ENCODE peak calls at places on chromosomes 6 and 20, in five cellular contexts. M, R, K, T and V are unnamed samples.

GRCh38 chr6:137304020-137304780 is 85.0 kb upstream of the IFNGR1 start:
- DNase-seq in M (no peak), R (no peak), K (no peak), T (no peak), V (no peak)

GRCh38 chr20:62969939-62970306 is 17.4 kb downstream of the SLC17A9 start:
- DNase-seq in M (no peak), R (no peak), K (no peak), T (no peak), V (no peak)

GRCh38 chr20:40953856-40954255 is 74.8 kb upstream of the TOP1 start:
- DNase-seq in M (no peak), R (no peak), K (peak; percentile 70), T (no peak), V (peak; percentile 74)

GRCh38 chr6:41941280-41942044 is at the start of gene CCND3:
- DNase-seq in M (peak; percentile 97), R (peak; percentile 88), K (peak; percentile 98), T (peak; percentile 97), V (peak; percentile 92)

GRCh38 chr6:47321582-47321981 is 11.9 kb upstream of the TNFRSF21 start:
- DNase-seq in M (no peak), R (no peak), K (no peak), T (no peak), V (peak; percentile 34)

GRCh38 chr20:47125553-47126373 is 230.7 kb downstream of the ZMYND8 start:
- DNase-seq in M (no peak), R (no peak), K (peak; percentile 11), T (no peak), V (peak; percentile 55)

GRCh38 chr6:32852844-32853540 is 512 bp downstream of the TAP1 start:
- DNase-seq in M (peak; percentile 76), R (peak; percentile 19), K (peak; percentile 67), T (peak; percentile 88), V (peak; percentile 39)

GRCh38 chr20:14561733-14562132 is 224.3 kb upstream of the FLRT3 start:
- DNase-seq in M (no peak), R (no peak), K (peak; percentile 61), T (no peak), V (peak; percentile 63)

GRCh38 chr6:137541531-137541930 is 47.3 kb upstream of the OLIG3 start:
- DNase-seq in M (no peak), R (no peak), K (no peak), T (no peak), V (no peak)

GRCh38 chr6:156780117-156780641 is 3.0 kb downstream of the ARID1B start:
- DNase-seq in M (no peak), R (peak; percentile 78), K (peak; percentile 92), T (no peak), V (peak; percentile 98)

GRCh38 chr6:65927141-65927540 is 220.1 kb upstream of the EYS start:
- DNase-seq in M (no peak), R (no peak), K (no peak), T (no peak), V (no peak)

GRCh38 chr20:33042430-33042829 is 11.0 kb downstream of the BPIFB6 start:
- DNase-seq in M (no peak), R (no peak), K (no peak), T (no peak), V (no peak)

GRCh38 chr6:44730771-44731391 is 343.4 kb downstream of the CDC5L start:
- DNase-seq in M (no peak), R (no peak), K (no peak), T (no peak), V (peak; percentile 87)

GRCh38 chr20:1566701-1567100 is 9.2 kb upstream of the SIRPD start:
- DNase-seq in M (no peak), R (no peak), K (peak; percentile 70), T (no peak), V (no peak)

GRCh38 chr6:76774750-76775396 is 688.4 kb downstream of the HTR1B start:
- DNase-seq in M (no peak), R (no peak), K (no peak), T (no peak), V (peak; percentile 24)

GRCh38 chr6:14060971-14061370 is 56.6 kb upstream of the CD83 start:
- DNase-seq in M (no peak), R (no peak), K (no peak), T (no peak), V (no peak)

GRCh38 chr6:71391126-71391525 is 102.5 kb downstream of the OGFRL1 start:
- DNase-seq in M (no peak), R (no peak), K (no peak), T (no peak), V (no peak)

GRCh38 chr20:51500936-51501335 is 41.6 kb downstream of the NFATC2 start:
- DNase-seq in M (no peak), R (no peak), K (no peak), T (no peak), V (no peak)

GRCh38 chr6:19805146-19805515 is 32.0 kb upstream of the ID4 start:
- DNase-seq in M (no peak), R (peak; percentile 22), K (peak; percentile 64), T (no peak), V (peak; percentile 30)

GRCh38 chr6:3451498-3451897 is 5.4 kb downstream of the SLC22A23 start:
- DNase-seq in M (no peak), R (no peak), K (peak; percentile 56), T (no peak), V (no peak)

GRCh38 chr6:169665289-169665688 is 36.5 kb downstream of the WDR27 start:
- DNase-seq in M (no peak), R (no peak), K (no peak), T (no peak), V (no peak)

GRCh38 chr20:13865825-13866351 is 81.1 kb downstream of the NDUFAF5 start:
- DNase-seq in M (no peak), R (no peak), K (peak; percentile 88), T (no peak), V (no peak)

GRCh38 chr6:35717449-35718353 is 19.1 kb upstream of the ARMC12 start:
- DNase-seq in M (no peak), R (no peak), K (no peak), T (no peak), V (no peak)

GRCh38 chr6:45185403-45186251 is 142.5 kb upstream of the RUNX2 start:
- DNase-seq in M (no peak), R (no peak), K (no peak), T (no peak), V (peak; percentile 38)

GRCh38 chr6:158759966-158760617 is 59.1 kb downstream of the EZR start:
- DNase-seq in M (no peak), R (no peak), K (no peak), T (no peak), V (no peak)

GRCh38 chr6:158757753-158758090 is 61.4 kb downstream of the EZR start:
- DNase-seq in M (no peak), R (no peak), K (no peak), T (no peak), V (no peak)

GRCh38 chr6:158758464-158758863 is 60.7 kb downstream of the EZR start:
- DNase-seq in M (no peak), R (no peak), K (no peak), T (no peak), V (peak; percentile 63)

GRCh38 chr6:158760618-158761250 is 58.4 kb downstream of the EZR start:
- DNase-seq in M (no peak), R (no peak), K (no peak), T (no peak), V (no peak)

GRCh38 chr6:158758941-158759479 is 60.2 kb downstream of the EZR start:
- DNase-seq in M (no peak), R (no peak), K (no peak), T (no peak), V (no peak)
- H3K4me3 ChIP-seq in M (no peak overlapping the region), R (no peak overlapping the region), K (no peak overlapping the region), T (no peak overlapping the region), V (no peak overlapping the region)

DNA sequence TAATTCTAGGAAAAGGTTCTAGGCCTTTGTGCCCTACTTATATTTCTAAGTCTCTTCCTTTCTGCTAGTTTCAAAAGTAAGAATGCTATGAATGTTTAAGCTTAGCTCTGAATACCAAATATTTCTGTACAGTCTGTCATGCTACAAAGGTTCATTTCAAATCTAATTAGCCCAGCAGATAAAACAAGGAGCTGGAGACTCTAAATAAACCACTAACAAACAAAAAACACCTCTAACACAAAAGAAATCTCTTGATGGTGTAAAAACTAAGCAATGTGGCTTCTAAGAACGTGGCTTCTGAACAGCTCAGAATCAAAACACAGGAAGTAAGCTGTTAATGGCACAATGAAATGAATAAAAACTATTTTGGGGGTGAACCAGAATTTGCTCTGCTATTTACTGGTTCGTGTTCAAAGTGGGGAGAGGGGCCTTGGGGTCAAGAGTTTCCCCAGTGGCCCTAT is 198.3 kb downstream of the BCAS1 start:
- DNase-seq in M (no peak), R (no peak), K (peak; percentile 42), T (no peak), V (peak; percentile 31)
- H3K4me3 ChIP-seq in M (no peak overlapping the region), R (no peak overlapping the region), K (peak overlapping the region; percentile 16), T (no peak overlapping the region), V (no peak overlapping the region)

GRCh38 chr6:79033279-79033678 is 44.8 kb downstream of the PHIP start:
- DNase-seq in M (no peak), R (no peak), K (no peak), T (no peak), V (no peak)

GRCh38 chr6:79030023-79030422 is 48.0 kb downstream of the PHIP start:
- DNase-seq in M (no peak), R (no peak), K (no peak), T (no peak), V (no peak)

GRCh38 chr6:79030511-79030910 is 47.5 kb downstream of the PHIP start:
- DNase-seq in M (no peak), R (no peak), K (no peak), T (no peak), V (no peak)

GRCh38 chr6:79034865-79035264 is 43.2 kb downstream of the PHIP start:
- DNase-seq in M (no peak), R (no peak), K (peak; percentile 16), T (no peak), V (no peak)

DNA sequence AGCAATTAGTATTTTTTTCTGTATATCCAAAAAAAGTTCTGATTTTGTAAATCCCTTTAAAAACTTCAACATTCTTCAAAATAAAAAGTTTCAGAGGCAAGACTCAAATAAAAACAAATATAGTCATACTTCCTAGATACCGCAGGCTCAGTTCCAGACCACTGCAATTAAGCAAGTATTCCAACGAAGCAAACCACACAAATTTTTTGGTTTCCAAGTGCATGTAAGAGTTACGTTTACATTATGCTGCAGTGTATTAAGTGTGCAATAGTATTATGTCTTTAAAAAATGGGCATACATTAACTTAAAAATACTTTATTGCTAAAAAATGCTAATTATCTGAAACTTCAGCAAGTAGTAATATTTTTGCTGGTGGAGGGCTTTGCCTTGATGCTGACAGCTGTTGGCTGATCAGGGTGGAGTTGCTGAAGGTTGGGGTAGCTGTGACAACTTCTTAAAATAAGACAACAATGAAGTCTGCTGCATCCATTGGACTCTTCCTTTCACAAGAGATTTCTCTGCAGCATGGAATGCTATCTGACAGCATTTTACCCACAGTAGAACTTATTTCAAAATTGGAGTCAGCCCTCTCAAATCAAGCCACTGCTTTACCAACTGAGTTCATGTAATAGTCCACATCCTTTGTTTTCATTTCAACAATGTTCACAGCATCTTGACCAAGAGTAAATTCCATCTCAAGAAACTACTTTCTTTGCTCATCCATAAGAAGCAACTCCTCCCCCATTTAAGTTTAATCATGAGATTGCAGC is 46.0 kb downstream of the PHIP start:
- DNase-seq in M (no peak), R (no peak), K (peak; percentile 76), T (no peak), V (peak; percentile 77)
- H3K4me3 ChIP-seq in M (no peak overlapping the region), R (no peak overlapping the region), K (peak overlapping the region; percentile 44), T (no peak overlapping the region), V (no peak overlapping the region)

DNA sequence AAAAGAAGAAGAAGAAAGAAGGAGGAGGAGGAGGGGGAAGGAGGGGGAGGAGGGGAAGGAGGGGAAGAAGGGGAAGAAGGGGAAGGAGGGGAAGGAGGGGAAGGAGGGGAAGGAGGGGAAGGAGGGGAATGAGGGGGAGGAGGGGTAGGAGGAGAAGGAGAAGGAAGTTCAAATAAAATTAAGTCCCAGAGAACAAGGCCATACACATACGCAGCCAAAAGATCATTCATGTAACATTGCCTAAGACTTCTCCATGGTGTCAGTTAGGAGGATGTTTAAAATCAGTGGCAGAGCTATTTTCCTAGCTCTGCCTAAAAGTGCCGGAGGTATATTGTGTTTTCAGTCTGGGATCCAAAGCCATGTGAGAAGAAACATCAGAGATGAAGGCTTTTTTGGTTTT is 75.8 kb downstream of the PLCB4 start:
- DNase-seq in M (no peak), R (no peak), K (no peak), T (no peak), V (no peak)
- H3K4me3 ChIP-seq in M (no peak overlapping the region), R (no peak overlapping the region), K (no peak overlapping the region), T (no peak overlapping the region), V (no peak overlapping the region)